ENCODE peak calls at places on chromosomes 16 and 17, in eight cellular contexts. One of them, this sample, is unnamed.

GRCh38 chr17:77466140-77466539 is 325.4 kb downstream of the SEC14L1 start:
- DNase-seq in endothelial cell of umbilical vein: no peak
- DNase-seq in choroid plexus epithelial cell: no peak
- DNase-seq in AG04450: no peak
- DNase-seq in IMR-90: no peak
- DNase-seq in stomach: no peak
- DNase-seq in fibroblast of pulmonary artery: no peak
- DNase-seq in astrocyte of the spinal cord: peak
- DNase-seq in this sample: no peak

GRCh38 chr17:46044286-46044928 is 45.4 kb downstream of the STH start:
- DNase-seq in fibroblast of pulmonary artery: peak
- DNase-seq in endothelial cell of umbilical vein: peak
- DNase-seq in astrocyte of the spinal cord: peak
- DNase-seq in IMR-90: peak
- DNase-seq in AG04450: peak
- DNase-seq in choroid plexus epithelial cell: peak
- DNase-seq in stomach: peak
- DNase-seq in this sample: peak

GRCh38 chr16:53732296-53732929 is 28.5 kb downstream of the FTO start:
- DNase-seq in endothelial cell of umbilical vein: peak
- DNase-seq in astrocyte of the spinal cord: no peak
- DNase-seq in choroid plexus epithelial cell: no peak
- DNase-seq in IMR-90: peak
- DNase-seq in stomach: peak
- DNase-seq in AG04450: no peak
- DNase-seq in fibroblast of pulmonary artery: peak
- DNase-seq in this sample: no peak

GRCh38 chr16:31273676-31274075 is 13.9 kb downstream of the ITGAM start:
- DNase-seq in choroid plexus epithelial cell: no peak
- DNase-seq in fibroblast of pulmonary artery: no peak
- DNase-seq in astrocyte of the spinal cord: no peak
- DNase-seq in AG04450: no peak
- DNase-seq in endothelial cell of umbilical vein: no peak
- DNase-seq in IMR-90: no peak
- DNase-seq in stomach: no peak
- DNase-seq in this sample: no peak

GRCh38 chr17:80380068-80381061 is 34.6 kb upstream of the ENDOV start:
- DNase-seq in astrocyte of the spinal cord: no peak
- DNase-seq in AG04450: no peak
- DNase-seq in stomach: no peak
- DNase-seq in choroid plexus epithelial cell: no peak
- DNase-seq in endothelial cell of umbilical vein: no peak
- DNase-seq in IMR-90: no peak
- DNase-seq in fibroblast of pulmonary artery: no peak
- DNase-seq in this sample: no peak

GRCh38 chr17:64103751-64104364 is 26.1 kb downstream of the ERN1 start:
- DNase-seq in endothelial cell of umbilical vein: no peak
- DNase-seq in choroid plexus epithelial cell: peak
- DNase-seq in stomach: no peak
- DNase-seq in IMR-90: peak
- DNase-seq in fibroblast of pulmonary artery: peak
- DNase-seq in AG04450: no peak
- DNase-seq in astrocyte of the spinal cord: no peak
- DNase-seq in this sample: peak

GRCh38 chr16:13829712-13830304 is 90.1 kb upstream of the ERCC4 start:
- DNase-seq in astrocyte of the spinal cord: no peak
- DNase-seq in fibroblast of pulmonary artery: no peak
- DNase-seq in stomach: no peak
- DNase-seq in IMR-90: no peak
- DNase-seq in choroid plexus epithelial cell: no peak
- DNase-seq in AG04450: no peak
- DNase-seq in endothelial cell of umbilical vein: no peak
- DNase-seq in this sample: no peak

GRCh38 chr16:12459401-12459791 is 344.3 kb downstream of the CPPED1 start:
- DNase-seq in astrocyte of the spinal cord: no peak
- DNase-seq in stomach: peak
- DNase-seq in endothelial cell of umbilical vein: no peak
- DNase-seq in IMR-90: no peak
- DNase-seq in AG04450: no peak
- DNase-seq in choroid plexus epithelial cell: no peak
- DNase-seq in fibroblast of pulmonary artery: no peak
- DNase-seq in this sample: no peak

GRCh38 chr16:55465077-55465896 is 13.7 kb upstream of the MMP2 start:
- DNase-seq in IMR-90: peak
- DNase-seq in stomach: peak
- DNase-seq in astrocyte of the spinal cord: peak
- DNase-seq in endothelial cell of umbilical vein: peak
- DNase-seq in choroid plexus epithelial cell: peak
- DNase-seq in AG04450: peak
- DNase-seq in fibroblast of pulmonary artery: peak
- DNase-seq in this sample: peak

GRCh38 chr16:72744064-72744793 is 303.7 kb downstream of the ZFHX3 start:
- DNase-seq in fibroblast of pulmonary artery: no peak
- DNase-seq in AG04450: no peak
- DNase-seq in IMR-90: no peak
- DNase-seq in endothelial cell of umbilical vein: no peak
- DNase-seq in astrocyte of the spinal cord: no peak
- DNase-seq in choroid plexus epithelial cell: no peak
- DNase-seq in stomach: no peak
- DNase-seq in this sample: no peak

GRCh38 chr17:9021158-9021984 is at the start of gene NTN1:
- DNase-seq in astrocyte of the spinal cord: no peak
- DNase-seq in endothelial cell of umbilical vein: no peak
- DNase-seq in stomach: peak
- DNase-seq in IMR-90: peak
- DNase-seq in choroid plexus epithelial cell: peak
- DNase-seq in fibroblast of pulmonary artery: peak
- DNase-seq in AG04450: no peak
- DNase-seq in this sample: peak

GRCh38 chr16:85557083-85557975 is 55.8 kb upstream of the GSE1 start:
- DNase-seq in choroid plexus epithelial cell: peak
- DNase-seq in stomach: no peak
- DNase-seq in AG04450: no peak
- DNase-seq in IMR-90: no peak
- DNase-seq in fibroblast of pulmonary artery: peak
- DNase-seq in astrocyte of the spinal cord: no peak
- DNase-seq in endothelial cell of umbilical vein: no peak
- DNase-seq in this sample: no peak

GRCh38 chr16:1613728-1614225 is 1.6 kb downstream of the CRAMP1 start:
- DNase-seq in AG04450: no peak
- DNase-seq in endothelial cell of umbilical vein: no peak
- DNase-seq in IMR-90: no peak
- DNase-seq in choroid plexus epithelial cell: peak
- DNase-seq in fibroblast of pulmonary artery: no peak
- DNase-seq in stomach: peak
- DNase-seq in astrocyte of the spinal cord: no peak
- DNase-seq in this sample: no peak

GRCh38 chr17:81365148-81365600 is 30.1 kb upstream of the BAHCC1 start:
- DNase-seq in stomach: peak
- DNase-seq in AG04450: no peak
- DNase-seq in astrocyte of the spinal cord: peak
- DNase-seq in endothelial cell of umbilical vein: peak
- DNase-seq in IMR-90: peak
- DNase-seq in fibroblast of pulmonary artery: peak
- DNase-seq in choroid plexus epithelial cell: peak
- DNase-seq in this sample: peak

GRCh38 chr16:5863207-5863606 is 765.6 kb upstream of the EEF2KMT start:
- DNase-seq in IMR-90: no peak
- DNase-seq in choroid plexus epithelial cell: no peak
- DNase-seq in AG04450: no peak
- DNase-seq in fibroblast of pulmonary artery: no peak
- DNase-seq in astrocyte of the spinal cord: no peak
- DNase-seq in stomach: no peak
- DNase-seq in endothelial cell of umbilical vein: no peak
- DNase-seq in this sample: no peak

GRCh38 chr17:41775394-41776226 is 10.9 kb downstream of the JUP start:
- DNase-seq in endothelial cell of umbilical vein: no peak
- DNase-seq in AG04450: no peak
- DNase-seq in fibroblast of pulmonary artery: no peak
- DNase-seq in stomach: no peak
- DNase-seq in astrocyte of the spinal cord: no peak
- DNase-seq in IMR-90: no peak
- DNase-seq in choroid plexus epithelial cell: no peak
- DNase-seq in this sample: peak

GRCh38 chr17:80785477-80786178 is 206.0 kb upstream of the CHMP6 start:
- DNase-seq in choroid plexus epithelial cell: no peak
- DNase-seq in endothelial cell of umbilical vein: no peak
- DNase-seq in stomach: no peak
- DNase-seq in fibroblast of pulmonary artery: no peak
- DNase-seq in IMR-90: no peak
- DNase-seq in astrocyte of the spinal cord: no peak
- DNase-seq in AG04450: no peak
- DNase-seq in this sample: no peak

GRCh38 chr17:65664696-65665095 is 103.2 kb upstream of the AXIN2 start:
- DNase-seq in fibroblast of pulmonary artery: no peak
- DNase-seq in choroid plexus epithelial cell: no peak
- DNase-seq in astrocyte of the spinal cord: no peak
- DNase-seq in endothelial cell of umbilical vein: no peak
- DNase-seq in AG04450: no peak
- DNase-seq in IMR-90: no peak
- DNase-seq in stomach: no peak
- DNase-seq in this sample: no peak

DNA sequence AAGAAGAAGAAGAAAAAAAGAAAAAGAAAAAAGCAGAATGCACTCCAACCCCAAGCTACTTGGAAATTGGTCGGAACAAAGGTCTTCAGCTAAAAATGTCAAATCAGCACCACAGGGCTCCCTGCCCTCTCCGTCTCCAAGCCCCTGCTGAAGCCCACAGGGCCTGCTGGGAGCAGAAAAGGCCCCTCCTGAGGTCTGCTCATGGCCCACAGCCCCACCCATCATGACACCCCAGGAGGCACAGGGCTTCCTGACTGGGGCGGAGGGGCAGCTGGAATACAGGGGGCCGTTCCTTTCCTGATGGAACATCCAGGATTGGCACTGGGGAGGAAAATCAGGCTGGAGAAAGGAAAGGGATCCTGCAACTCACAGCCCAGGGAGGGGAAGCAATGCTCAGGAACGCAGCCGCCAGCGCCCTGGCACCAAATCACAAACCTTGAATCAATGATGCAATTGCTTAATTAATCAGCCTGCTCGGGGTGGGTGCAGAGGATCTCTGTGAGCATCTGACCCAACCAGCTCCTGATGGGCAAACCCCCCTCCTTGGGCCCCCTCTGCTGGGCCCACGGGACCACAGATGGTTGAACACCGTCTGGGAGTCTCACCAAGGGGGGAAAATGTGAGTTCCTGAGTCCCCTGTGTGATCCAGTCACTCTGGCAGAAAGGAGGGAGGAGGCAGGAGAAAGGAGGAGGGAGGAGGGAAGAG is 155.5 kb downstream of the ZNF423 start:
- DNase-seq in AG04450: no peak
- DNase-seq in fibroblast of pulmonary artery: no peak
- DNase-seq in endothelial cell of umbilical vein: no peak
- DNase-seq in IMR-90: no peak
- DNase-seq in stomach: no peak
- DNase-seq in choroid plexus epithelial cell: peak
- DNase-seq in astrocyte of the spinal cord: peak
- DNase-seq in this sample: peak
- H3K4me3 ChIP-seq in AG04450: no peak
- H3K4me3 ChIP-seq in fibroblast of pulmonary artery: no peak
- H3K4me3 ChIP-seq in endothelial cell of umbilical vein: no peak
- H3K4me3 ChIP-seq in IMR-90: no peak
- H3K4me3 ChIP-seq in stomach: no peak
- H3K4me3 ChIP-seq in choroid plexus epithelial cell: no peak
- H3K4me3 ChIP-seq in astrocyte of the spinal cord: no peak
- H3K4me3 ChIP-seq in this sample: no peak

GRCh38 chr16:70602831-70603230 is 43.5 kb upstream of the IL34 start:
- DNase-seq in endothelial cell of umbilical vein: no peak
- DNase-seq in IMR-90: no peak
- DNase-seq in AG04450: no peak
- DNase-seq in stomach: no peak
- DNase-seq in fibroblast of pulmonary artery: no peak
- DNase-seq in astrocyte of the spinal cord: no peak
- DNase-seq in choroid plexus epithelial cell: no peak
- DNase-seq in this sample: no peak
- TF ChIP-seq CTCF in endothelial cell of umbilical vein: no peak
- TF ChIP-seq CTCF in IMR-90: no peak
- TF ChIP-seq CTCF in AG04450: no peak
- TF ChIP-seq CTCF in stomach: no peak
- TF ChIP-seq CTCF in fibroblast of pulmonary artery: no peak
- TF ChIP-seq CTCF in astrocyte of the spinal cord: no peak
- TF ChIP-seq CTCF in choroid plexus epithelial cell: peak
- TF ChIP-seq CTCF in this sample: no peak

GRCh38 chr17:10756146-10756545 is 26.3 kb upstream of the TMEM220 start:
- DNase-seq in choroid plexus epithelial cell: no peak
- DNase-seq in IMR-90: no peak
- DNase-seq in fibroblast of pulmonary artery: no peak
- DNase-seq in endothelial cell of umbilical vein: no peak
- DNase-seq in stomach: no peak
- DNase-seq in astrocyte of the spinal cord: no peak
- DNase-seq in AG04450: no peak
- DNase-seq in this sample: no peak
- H3K4me3 ChIP-seq in choroid plexus epithelial cell: no peak
- H3K4me3 ChIP-seq in IMR-90: no peak
- H3K4me3 ChIP-seq in fibroblast of pulmonary artery: no peak
- H3K4me3 ChIP-seq in endothelial cell of umbilical vein: no peak
- H3K4me3 ChIP-seq in stomach: no peak
- H3K4me3 ChIP-seq in astrocyte of the spinal cord: no peak
- H3K4me3 ChIP-seq in AG04450: no peak
- H3K4me3 ChIP-seq in this sample: no peak

GRCh38 chr17:29682987-29683386 is 60.3 kb upstream of the CORO6 start:
- DNase-seq in endothelial cell of umbilical vein: peak
- DNase-seq in fibroblast of pulmonary artery: no peak
- DNase-seq in IMR-90: no peak
- DNase-seq in AG04450: no peak
- DNase-seq in choroid plexus epithelial cell: no peak
- DNase-seq in astrocyte of the spinal cord: no peak
- DNase-seq in stomach: no peak
- DNase-seq in this sample: no peak

GRCh38 chr17:29677139-29677834 is 54.6 kb upstream of the CORO6 start:
- DNase-seq in astrocyte of the spinal cord: no peak
- DNase-seq in AG04450: no peak
- DNase-seq in choroid plexus epithelial cell: peak
- DNase-seq in fibroblast of pulmonary artery: peak
- DNase-seq in IMR-90: no peak
- DNase-seq in stomach: no peak
- DNase-seq in endothelial cell of umbilical vein: no peak
- DNase-seq in this sample: peak

GRCh38 chr17:29686998-29687397 is 64.3 kb upstream of the CORO6 start:
- DNase-seq in choroid plexus epithelial cell: no peak
- DNase-seq in endothelial cell of umbilical vein: no peak
- DNase-seq in fibroblast of pulmonary artery: no peak
- DNase-seq in IMR-90: no peak
- DNase-seq in stomach: no peak
- DNase-seq in AG04450: no peak
- DNase-seq in astrocyte of the spinal cord: no peak
- DNase-seq in this sample: no peak

GRCh38 chr17:29683481-29683880 is 60.8 kb upstream of the CORO6 start:
- DNase-seq in endothelial cell of umbilical vein: no peak
- DNase-seq in fibroblast of pulmonary artery: no peak
- DNase-seq in IMR-90: no peak
- DNase-seq in stomach: no peak
- DNase-seq in AG04450: no peak
- DNase-seq in astrocyte of the spinal cord: no peak
- DNase-seq in choroid plexus epithelial cell: no peak
- DNase-seq in this sample: no peak

DNA sequence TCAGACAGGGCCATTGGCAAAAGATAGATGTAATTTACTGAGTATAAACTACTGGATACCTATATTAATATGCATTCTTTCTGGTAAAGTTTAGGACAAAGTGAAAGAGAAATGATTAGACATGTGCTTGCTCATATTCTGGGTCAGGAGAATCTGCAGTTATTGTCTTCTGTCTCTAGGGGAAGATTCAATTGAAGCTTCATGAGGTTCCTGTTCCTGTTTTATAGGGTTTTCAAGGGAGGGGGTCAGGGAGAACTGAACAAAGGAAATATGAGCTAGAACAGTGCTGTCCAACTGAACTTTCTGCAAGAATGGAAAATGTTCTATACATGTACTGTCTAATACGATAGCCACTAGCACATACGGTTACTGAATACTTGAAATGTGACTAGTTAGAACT is 59.3 kb upstream of the CORO6 start:
- DNase-seq in choroid plexus epithelial cell: peak
- DNase-seq in endothelial cell of umbilical vein: peak
- DNase-seq in stomach: no peak
- DNase-seq in fibroblast of pulmonary artery: no peak
- DNase-seq in IMR-90: no peak
- DNase-seq in astrocyte of the spinal cord: no peak
- DNase-seq in AG04450: no peak
- DNase-seq in this sample: no peak
- TF ChIP-seq CTCF in choroid plexus epithelial cell: no peak
- TF ChIP-seq CTCF in endothelial cell of umbilical vein: no peak
- TF ChIP-seq CTCF in stomach: no peak
- TF ChIP-seq CTCF in fibroblast of pulmonary artery: no peak
- TF ChIP-seq CTCF in IMR-90: no peak
- TF ChIP-seq CTCF in astrocyte of the spinal cord: no peak
- TF ChIP-seq CTCF in AG04450: peak
- TF ChIP-seq CTCF in this sample: no peak

This sample was measured in cardiac fibroblast.